ENCODE peak calls at places on chromosome 17, in eight cellular contexts. Q is memory B cell, U is heart right ventricle, V is head of caudate nucleus, T is activated T-helper 1 cell treated with Interleukin-2 at 50 U/mL for 16 hours, G is OCI-M1, D is breast epithelium, C is GM13977. L is an unnamed sample.

GRCh38 chr17:27800522-27800921 is at the start of gene NOS2:
- DNase-seq in Q (no peak), U (no peak), V (no peak), T (no peak), G (no peak), D (no peak), C (no peak), L (no peak)

GRCh38 chr17:2191227-2191626 is 112.4 kb downstream of the SMG6 start:
- DNase-seq in Q (no peak), U (no peak), V (no peak), T (no peak), G (no peak), D (no peak), C (no peak), L (no peak)

GRCh38 chr17:18093616-18094408 is 6.1 kb downstream of the DRG2 start:
- DNase-seq in Q (no peak), U (peak), V (peak), T (no peak), G (peak), D (no peak), C (no peak), L (no peak)

GRCh38 chr17:36851230-36851629 is 86.0 kb upstream of the LHX1 start:
- DNase-seq in Q (no peak), U (no peak), V (no peak), T (no peak), G (no peak), D (no peak), C (no peak), L (no peak)

GRCh38 chr17:7932483-7932891 is 481 bp downstream of the CNTROB start:
- DNase-seq in Q (no peak), U (no peak), V (peak), T (no peak), G (peak), D (peak), C (peak), L (no peak)

GRCh38 chr17:1649844-1650409 is at the start of gene RILP:
- DNase-seq in Q (no peak), U (peak), V (no peak), T (no peak), G (peak), D (peak), C (no peak), L (no peak)

GRCh38 chr17:83121921-83122820 is 42.8 kb downstream of the METRNL start:
- DNase-seq in Q (no peak), U (no peak), V (no peak), T (no peak), G (no peak), D (no peak), C (no peak), L (no peak)

GRCh38 chr17:3916013-3916696 is at the start of gene P2RX1:
- DNase-seq in Q (no peak), U (no peak), V (no peak), T (no peak), G (peak), D (no peak), C (no peak), L (no peak)

GRCh38 chr17:57294629-57295501 is 38.5 kb downstream of the MSI2 start:
- DNase-seq in Q (no peak), U (peak), V (no peak), T (no peak), G (no peak), D (no peak), C (no peak), L (peak)

GRCh38 chr17:549197-550040 is 165.2 kb downstream of the VPS53 start:
- DNase-seq in Q (no peak), U (no peak), V (no peak), T (no peak), G (no peak), D (no peak), C (no peak), L (no peak)

GRCh38 chr17:760371-760770 is 8.3 kb upstream of the GEMIN4 start:
- DNase-seq in Q (no peak), U (peak), V (no peak), T (no peak), G (no peak), D (no peak), C (no peak), L (no peak)

GRCh38 chr17:45307290-45308015 is 9.4 kb downstream of the MAP3K14 start:
- DNase-seq in Q (peak), U (no peak), V (no peak), T (no peak), G (peak), D (no peak), C (peak), L (no peak)

GRCh38 chr17:1786708-1787107 is 24.8 kb downstream of the SERPINF1 start:
- DNase-seq in Q (no peak), U (no peak), V (no peak), T (no peak), G (no peak), D (no peak), C (no peak), L (no peak)

GRCh38 chr17:76254275-76254674 is 10.9 kb upstream of the UBALD2 start:
- DNase-seq in Q (no peak), U (no peak), V (no peak), T (no peak), G (no peak), D (no peak), C (no peak), L (no peak)

GRCh38 chr17:17751489-17751995 is 70.3 kb downstream of the RAI1 start:
- DNase-seq in Q (no peak), U (no peak), V (no peak), T (peak), G (no peak), D (no peak), C (no peak), L (peak)

GRCh38 chr17:75272848-75273184 is 1.8 kb upstream of the MIF4GD start:
- DNase-seq in Q (no peak), U (no peak), V (no peak), T (no peak), G (no peak), D (no peak), C (no peak), L (no peak)

GRCh38 chr17:78933959-78934568 is 8.9 kb upstream of the TIMP2 start:
- DNase-seq in Q (no peak), U (peak), V (peak), T (no peak), G (peak), D (peak), C (no peak), L (no peak)

GRCh38 chr17:43935926-43936261 is 6.4 kb downstream of the PPY start:
- DNase-seq in Q (no peak), U (no peak), V (no peak), T (no peak), G (no peak), D (no peak), C (no peak), L (no peak)

GRCh38 chr17:76820039-76820438 is 48.2 kb upstream of the MGAT5B start:
- DNase-seq in Q (peak), U (no peak), V (no peak), T (no peak), G (no peak), D (no peak), C (no peak), L (no peak)

GRCh38 chr17:14092808-14093207 is 23.5 kb downstream of the COX10 start:
- DNase-seq in Q (no peak), U (no peak), V (no peak), T (no peak), G (no peak), D (no peak), C (no peak), L (no peak)

GRCh38 chr17:33949100-33949499 is 306.0 kb upstream of the CCL2 start:
- DNase-seq in Q (no peak), U (no peak), V (no peak), T (no peak), G (peak), D (no peak), C (no peak), L (no peak)

GRCh38 chr17:20997711-20998570 is 44.9 kb downstream of the USP22 start:
- DNase-seq in Q (no peak), U (no peak), V (no peak), T (no peak), G (peak), D (no peak), C (no peak), L (no peak)

GRCh38 chr17:46928472-46929261 is 5.7 kb downstream of the GOSR2 start:
- DNase-seq in Q (no peak), U (no peak), V (no peak), T (no peak), G (no peak), D (no peak), C (no peak), L (no peak)

GRCh38 chr17:35965272-35965671 is 16.0 kb downstream of the CCL16 start:
- DNase-seq in Q (no peak), U (no peak), V (no peak), T (no peak), G (no peak), D (no peak), C (no peak), L (no peak)

GRCh38 chr17:78951967-78952551 is 26.9 kb upstream of the TIMP2 start:
- DNase-seq in Q (no peak), U (no peak), V (no peak), T (no peak), G (no peak), D (no peak), C (no peak), L (no peak)

GRCh38 chr17:31310260-31310659 is 3.6 kb downstream of the EVI2B start:
- DNase-seq in Q (no peak), U (no peak), V (no peak), T (peak), G (peak), D (no peak), C (no peak), L (peak)

GRCh38 chr17:2239882-2240430 is 63.6 kb downstream of the SMG6 start:
- DNase-seq in Q (peak), U (peak), V (peak), T (peak), G (no peak), D (no peak), C (peak), L (peak)

GRCh38 chr17:64024781-64025731 is 4.6 kb upstream of the ICAM2 start:
- DNase-seq in Q (no peak), U (no peak), V (no peak), T (peak), G (no peak), D (no peak), C (no peak), L (peak)

GRCh38 chr17:78019367-78019975 is 61.0 kb downstream of the TNRC6C start:
- DNase-seq in Q (peak), U (no peak), V (no peak), T (no peak), G (peak), D (no peak), C (no peak), L (no peak)

GRCh38 chr17:42429726-42430464 is 6.8 kb upstream of the CAVIN1 start:
- DNase-seq in Q (no peak), U (no peak), V (no peak), T (no peak), G (no peak), D (no peak), C (no peak), L (no peak)

GRCh38 chr17:6940186-6940649 is 55.6 kb upstream of the ALOX12 start:
- DNase-seq in Q (no peak), U (no peak), V (peak), T (no peak), G (peak), D (no peak), C (no peak), L (no peak)

GRCh38 chr17:32907583-32907982 is 20.4 kb upstream of the TMEM98 start:
- DNase-seq in Q (no peak), U (no peak), V (no peak), T (no peak), G (no peak), D (no peak), C (no peak), L (no peak)